ENCODE peak calls at places on chromosomes 11 and 22, in nine cellular contexts. I, J, K, U, Y, C, M, V and Q are unnamed samples.

GRCh38 chr11:508956-509355 is 1.9 kb upstream of the RNH1 start:
- DNase-seq in I (no peak), J (no peak), K (no peak), U (no peak), Y (no peak), C (no peak), M (no peak), V (no peak), Q (no peak)

GRCh38 chr11:44853674-44854073 is 97.0 kb downstream of the TP53I11 start:
- DNase-seq in I (no peak), J (no peak), K (no peak), U (no peak), Y (no peak), C (no peak), M (no peak), V (no peak), Q (no peak)

GRCh38 chr11:127994736-127995135 is 592.6 kb downstream of the ETS1 start:
- DNase-seq in I (no peak), J (no peak), K (no peak), U (no peak), Y (no peak), C (no peak), M (no peak), V (no peak), Q (no peak)

GRCh38 chr22:44383652-44384562 is 71.2 kb upstream of the SHISAL1 start:
- DNase-seq in I (no peak), J (no peak), K (no peak), U (no peak), Y (no peak), C (no peak), M (no peak), V (no peak), Q (no peak)

GRCh38 chr11:112113539-112114457 is 27.1 kb downstream of the SDHD start:
- DNase-seq in I (no peak), J (no peak), K (no peak), U (peak), Y (peak), C (no peak), M (peak), V (no peak), Q (peak)

GRCh38 chr11:47587733-47588326 is 1.4 kb downstream of the FAM180B start:
- DNase-seq in I (no peak), J (no peak), K (no peak), U (no peak), Y (no peak), C (no peak), M (peak), V (no peak), Q (no peak)

GRCh38 chr22:24965822-24966626 is 13.5 kb downstream of the KIAA1671 start:
- DNase-seq in I (no peak), J (peak), K (no peak), U (no peak), Y (no peak), C (no peak), M (no peak), V (no peak), Q (no peak)

GRCh38 chr22:39956932-39957664 is 3.1 kb upstream of the TMA7B start:
- DNase-seq in I (no peak), J (no peak), K (no peak), U (no peak), Y (no peak), C (no peak), M (peak), V (no peak), Q (no peak)

GRCh38 chr11:11978792-11979486 is 29.5 kb downstream of the DKK3 start:
- DNase-seq in I (no peak), J (no peak), K (no peak), U (no peak), Y (peak), C (no peak), M (no peak), V (no peak), Q (no peak)

GRCh38 chr11:70048279-70049024 is 29.7 kb upstream of the ANO1 start:
- DNase-seq in I (no peak), J (peak), K (no peak), U (no peak), Y (no peak), C (no peak), M (no peak), V (no peak), Q (no peak)

GRCh38 chr11:117431436-117431835 is 103.8 kb downstream of the CEP164 start:
- DNase-seq in I (no peak), J (no peak), K (no peak), U (no peak), Y (no peak), C (no peak), M (no peak), V (no peak), Q (no peak)

GRCh38 chr11:97118756-97119155 is 728.9 kb downstream of the JRKL start:
- DNase-seq in I (no peak), J (no peak), K (no peak), U (no peak), Y (no peak), C (no peak), M (no peak), V (no peak), Q (no peak)

GRCh38 chr11:69229521-69229920 is 64.4 kb upstream of the MYEOV start:
- DNase-seq in I (no peak), J (no peak), K (no peak), U (no peak), Y (no peak), C (no peak), M (no peak), V (no peak), Q (no peak)

GRCh38 chr11:1838077-1838425 is 730 bp upstream of the TNNI2 start:
- DNase-seq in I (no peak), J (no peak), K (no peak), U (no peak), Y (no peak), C (no peak), M (no peak), V (peak), Q (no peak)

GRCh38 chr22:30250713-30251267 is 4.2 kb upstream of the LIF start:
- DNase-seq in I (no peak), J (peak), K (no peak), U (no peak), Y (no peak), C (peak), M (no peak), V (no peak), Q (no peak)

GRCh38 chr22:49753276-49753884 is 74.3 kb downstream of the BRD1 start:
- DNase-seq in I (no peak), J (no peak), K (no peak), U (no peak), Y (no peak), C (no peak), M (no peak), V (no peak), Q (no peak)

GRCh38 chr11:10050561-10050960 is 243.5 kb downstream of the SBF2 start:
- DNase-seq in I (no peak), J (no peak), K (no peak), U (no peak), Y (no peak), C (no peak), M (no peak), V (no peak), Q (no peak)

GRCh38 chr11:78991681-78992080 is 417.0 kb upstream of the NARS2 start:
- DNase-seq in I (no peak), J (no peak), K (no peak), U (no peak), Y (no peak), C (no peak), M (no peak), V (no peak), Q (no peak)

GRCh38 chr11:8329961-8330361 is 66.3 kb upstream of the LMO1 start:
- DNase-seq in I (no peak), J (no peak), K (no peak), U (no peak), Y (peak), C (no peak), M (no peak), V (no peak), Q (no peak)

GRCh38 chr11:128208329-128209220 is 378.8 kb downstream of the ETS1 start:
- DNase-seq in I (no peak), J (peak), K (no peak), U (peak), Y (no peak), C (no peak), M (no peak), V (no peak), Q (no peak)

GRCh38 chr22:42924436-42924835 is 67.4 kb upstream of the ARFGAP3 start:
- DNase-seq in I (no peak), J (no peak), K (no peak), U (no peak), Y (no peak), C (no peak), M (no peak), V (no peak), Q (no peak)

GRCh38 chr11:66462010-66462409 is 4.7 kb upstream of the PELI3 start:
- DNase-seq in I (no peak), J (no peak), K (no peak), U (no peak), Y (no peak), C (no peak), M (no peak), V (no peak), Q (no peak)

GRCh38 chr11:11725438-11725837 is 103.6 kb upstream of the GALNT18 start:
- DNase-seq in I (no peak), J (no peak), K (no peak), U (no peak), Y (no peak), C (no peak), M (no peak), V (no peak), Q (no peak)

GRCh38 chr22:45197606-45198462 is 34.1 kb downstream of the NUP50 start:
- DNase-seq in I (no peak), J (no peak), K (no peak), U (no peak), Y (no peak), C (no peak), M (no peak), V (no peak), Q (no peak)

GRCh38 chr22:24107668-24108067 is 73.6 kb upstream of the SUSD2 start:
- DNase-seq in I (no peak), J (no peak), K (no peak), U (peak), Y (no peak), C (peak), M (no peak), V (peak), Q (no peak)

GRCh38 chr22:49327411-49327810 is 500.3 kb downstream of the BRD1 start:
- DNase-seq in I (no peak), J (no peak), K (no peak), U (no peak), Y (no peak), C (no peak), M (no peak), V (no peak), Q (no peak)

GRCh38 chr22:31676700-31677099 is 14.7 kb upstream of the PISD start:
- DNase-seq in I (peak), J (peak), K (peak), U (peak), Y (peak), C (peak), M (no peak), V (peak), Q (peak)

GRCh38 chr11:34205326-34206035 is 100.1 kb downstream of the NAT10 start:
- DNase-seq in I (no peak), J (no peak), K (no peak), U (no peak), Y (no peak), C (no peak), M (no peak), V (no peak), Q (no peak)

GRCh38 chr22:21837184-21837979 is 30.1 kb downstream of the MAPK1 start:
- DNase-seq in I (no peak), J (no peak), K (no peak), U (peak), Y (peak), C (no peak), M (peak), V (no peak), Q (no peak)

GRCh38 chr11:71124127-71124526 is 128.2 kb downstream of the SHANK2 start:
- DNase-seq in I (no peak), J (no peak), K (no peak), U (no peak), Y (no peak), C (no peak), M (no peak), V (no peak), Q (no peak)

GRCh38 chr11:69683764-69684333 is 8.7 kb upstream of the LTO1 start:
- DNase-seq in I (no peak), J (peak), K (no peak), U (no peak), Y (no peak), C (no peak), M (peak), V (no peak), Q (no peak)

GRCh38 chr11:11786234-11786633 is 55.5 kb upstream of the USP47 start:
- DNase-seq in I (no peak), J (no peak), K (no peak), U (no peak), Y (no peak), C (no peak), M (no peak), V (no peak), Q (no peak)

GRCh38 chr22:38733329-38734202 is 22.2 kb downstream of the SUN2 start:
- DNase-seq in I (no peak), J (peak), K (no peak), U (no peak), Y (peak), C (peak), M (peak), V (peak), Q (peak)

GRCh38 chr11:66006891-66007176 is 4.5 kb downstream of the BANF1 start:
- DNase-seq in I (no peak), J (no peak), K (no peak), U (no peak), Y (no peak), C (no peak), M (no peak), V (no peak), Q (no peak)